ENCODE peak calls at places on chromosomes 1 and 21, in nine cellular contexts. One of them, this sample, is unnamed.

GRCh38 chr1:30887485-30888315 is 20.9 kb downstream of the SDC3 start:
- DNase-seq in tibial artery: no peak
- DNase-seq in MCF 10A: no peak
- DNase-seq in osteocyte: no peak
- DNase-seq in upper lobe of right lung: no peak
- DNase-seq in fibroblast of pulmonary artery: peak
- DNase-seq in NB4: no peak
- DNase-seq in AG04449: no peak
- DNase-seq in ovary: no peak
- DNase-seq in this sample: no peak

GRCh38 chr1:230568008-230568407 is 74.3 kb upstream of the COG2 start:
- DNase-seq in upper lobe of right lung: no peak
- DNase-seq in osteocyte: no peak
- DNase-seq in tibial artery: no peak
- DNase-seq in AG04449: no peak
- DNase-seq in fibroblast of pulmonary artery: peak
- DNase-seq in ovary: no peak
- DNase-seq in NB4: peak
- DNase-seq in MCF 10A: peak
- DNase-seq in this sample: no peak

GRCh38 chr21:31446206-31446900 is 102.3 kb upstream of the TIAM1 start:
- DNase-seq in tibial artery: no peak
- DNase-seq in NB4: peak
- DNase-seq in upper lobe of right lung: no peak
- DNase-seq in ovary: no peak
- DNase-seq in fibroblast of pulmonary artery: no peak
- DNase-seq in osteocyte: no peak
- DNase-seq in MCF 10A: no peak
- DNase-seq in AG04449: no peak
- DNase-seq in this sample: no peak

GRCh38 chr1:30950053-30950452 is 41.5 kb upstream of the SDC3 start:
- DNase-seq in osteocyte: no peak
- DNase-seq in AG04449: no peak
- DNase-seq in NB4: no peak
- DNase-seq in ovary: no peak
- DNase-seq in upper lobe of right lung: no peak
- DNase-seq in tibial artery: no peak
- DNase-seq in MCF 10A: no peak
- DNase-seq in fibroblast of pulmonary artery: no peak
- DNase-seq in this sample: no peak

GRCh38 chr1:6172549-6172948 is 7.6 kb downstream of the CHD5 start:
- DNase-seq in AG04449: no peak
- DNase-seq in NB4: peak
- DNase-seq in tibial artery: no peak
- DNase-seq in fibroblast of pulmonary artery: no peak
- DNase-seq in osteocyte: no peak
- DNase-seq in ovary: no peak
- DNase-seq in MCF 10A: no peak
- DNase-seq in upper lobe of right lung: no peak
- DNase-seq in this sample: peak

GRCh38 chr1:92803140-92803887 is 18.4 kb upstream of the EVI5 start:
- DNase-seq in osteocyte: no peak
- DNase-seq in upper lobe of right lung: no peak
- DNase-seq in NB4: no peak
- DNase-seq in tibial artery: no peak
- DNase-seq in ovary: no peak
- DNase-seq in AG04449: no peak
- DNase-seq in MCF 10A: no peak
- DNase-seq in fibroblast of pulmonary artery: peak
- DNase-seq in this sample: no peak

GRCh38 chr1:107782192-107782845 is 182.7 kb downstream of the VAV3 start:
- DNase-seq in NB4: peak
- DNase-seq in upper lobe of right lung: no peak
- DNase-seq in osteocyte: no peak
- DNase-seq in fibroblast of pulmonary artery: peak
- DNase-seq in ovary: no peak
- DNase-seq in MCF 10A: peak
- DNase-seq in tibial artery: no peak
- DNase-seq in AG04449: peak
- DNase-seq in this sample: no peak

GRCh38 chr1:184974086-184974836 is at the start of gene NIBAN1:
- DNase-seq in upper lobe of right lung: peak
- DNase-seq in fibroblast of pulmonary artery: peak
- DNase-seq in osteocyte: peak
- DNase-seq in AG04449: no peak
- DNase-seq in MCF 10A: peak
- DNase-seq in NB4: peak
- DNase-seq in tibial artery: peak
- DNase-seq in ovary: peak
- DNase-seq in this sample: peak

GRCh38 chr1:198775606-198776005 is 136.8 kb downstream of the PTPRC start:
- DNase-seq in tibial artery: peak
- DNase-seq in MCF 10A: peak
- DNase-seq in NB4: peak
- DNase-seq in osteocyte: no peak
- DNase-seq in upper lobe of right lung: peak
- DNase-seq in ovary: no peak
- DNase-seq in fibroblast of pulmonary artery: peak
- DNase-seq in AG04449: no peak
- DNase-seq in this sample: no peak

GRCh38 chr21:44872568-44873355 is 728 bp downstream of the PTTG1IP start:
- DNase-seq in AG04449: no peak
- DNase-seq in upper lobe of right lung: peak
- DNase-seq in fibroblast of pulmonary artery: peak
- DNase-seq in MCF 10A: peak
- DNase-seq in tibial artery: peak
- DNase-seq in osteocyte: peak
- DNase-seq in ovary: peak
- DNase-seq in NB4: peak
- DNase-seq in this sample: no peak

GRCh38 chr21:31909772-31910470 is 37.1 kb downstream of the HUNK start:
- DNase-seq in upper lobe of right lung: no peak
- DNase-seq in NB4: no peak
- DNase-seq in MCF 10A: no peak
- DNase-seq in fibroblast of pulmonary artery: no peak
- DNase-seq in ovary: no peak
- DNase-seq in AG04449: no peak
- DNase-seq in osteocyte: no peak
- DNase-seq in tibial artery: no peak
- DNase-seq in this sample: no peak

GRCh38 chr1:167409183-167409582 is 109.1 kb downstream of the CD247 start:
- DNase-seq in NB4: peak
- DNase-seq in AG04449: no peak
- DNase-seq in ovary: no peak
- DNase-seq in MCF 10A: peak
- DNase-seq in osteocyte: no peak
- DNase-seq in fibroblast of pulmonary artery: no peak
- DNase-seq in tibial artery: no peak
- DNase-seq in upper lobe of right lung: no peak
- DNase-seq in this sample: no peak

GRCh38 chr21:43816611-43817071 is 27.3 kb downstream of the RRP1 start:
- DNase-seq in MCF 10A: no peak
- DNase-seq in ovary: no peak
- DNase-seq in tibial artery: no peak
- DNase-seq in fibroblast of pulmonary artery: no peak
- DNase-seq in upper lobe of right lung: no peak
- DNase-seq in NB4: no peak
- DNase-seq in osteocyte: no peak
- DNase-seq in AG04449: no peak
- DNase-seq in this sample: no peak
- TF ChIP-seq CTCF in MCF 10A: no peak
- TF ChIP-seq CTCF in ovary: no peak
- TF ChIP-seq CTCF in tibial artery: no peak
- TF ChIP-seq CTCF in fibroblast of pulmonary artery: no peak
- TF ChIP-seq CTCF in upper lobe of right lung: no peak
- TF ChIP-seq CTCF in NB4: peak
- TF ChIP-seq CTCF in osteocyte: no peak
- TF ChIP-seq CTCF in AG04449: no peak
- TF ChIP-seq CTCF in this sample: no peak

GRCh38 chr1:241411776-241412338 is 54.9 kb upstream of the RGS7 start:
- DNase-seq in AG04449: no peak
- DNase-seq in NB4: no peak
- DNase-seq in upper lobe of right lung: no peak
- DNase-seq in fibroblast of pulmonary artery: no peak
- DNase-seq in MCF 10A: no peak
- DNase-seq in tibial artery: no peak
- DNase-seq in ovary: no peak
- DNase-seq in osteocyte: no peak
- DNase-seq in this sample: no peak

GRCh38 chr1:241412646-241413045 is 55.6 kb upstream of the RGS7 start:
- DNase-seq in tibial artery: no peak
- DNase-seq in AG04449: no peak
- DNase-seq in MCF 10A: no peak
- DNase-seq in NB4: no peak
- DNase-seq in upper lobe of right lung: no peak
- DNase-seq in ovary: no peak
- DNase-seq in fibroblast of pulmonary artery: no peak
- DNase-seq in osteocyte: no peak
- DNase-seq in this sample: no peak

GRCh38 chr1:241406421-241406820 is 49.4 kb upstream of the RGS7 start:
- DNase-seq in tibial artery: no peak
- DNase-seq in fibroblast of pulmonary artery: no peak
- DNase-seq in AG04449: no peak
- DNase-seq in osteocyte: no peak
- DNase-seq in upper lobe of right lung: no peak
- DNase-seq in ovary: no peak
- DNase-seq in MCF 10A: no peak
- DNase-seq in NB4: no peak
- DNase-seq in this sample: no peak

GRCh38 chr1:241411056-241411775 is 54.2 kb upstream of the RGS7 start:
- DNase-seq in MCF 10A: peak
- DNase-seq in NB4: no peak
- DNase-seq in osteocyte: no peak
- DNase-seq in ovary: no peak
- DNase-seq in AG04449: peak
- DNase-seq in upper lobe of right lung: no peak
- DNase-seq in tibial artery: no peak
- DNase-seq in fibroblast of pulmonary artery: no peak
- DNase-seq in this sample: no peak

DNA sequence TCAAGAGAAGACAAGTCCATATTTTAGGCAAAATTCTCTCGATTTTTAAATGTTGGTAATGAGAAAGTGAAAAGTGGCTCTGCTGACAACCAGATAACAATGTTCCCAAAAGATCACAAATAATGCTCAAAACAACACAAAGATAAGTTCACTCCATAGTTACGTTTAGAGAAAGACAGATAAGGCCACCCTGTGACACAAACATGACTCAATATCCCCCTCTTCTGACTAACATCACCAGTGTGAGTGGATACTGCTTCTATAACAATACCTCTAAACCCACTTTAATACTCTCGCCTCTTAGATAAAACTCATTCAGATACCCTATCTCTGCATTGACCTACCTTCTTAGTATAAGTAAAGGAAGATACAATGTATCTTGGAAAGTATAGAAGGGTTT is 51.2 kb upstream of the RGS7 start:
- DNase-seq in ovary: no peak
- DNase-seq in tibial artery: no peak
- DNase-seq in NB4: peak
- DNase-seq in upper lobe of right lung: no peak
- DNase-seq in AG04449: no peak
- DNase-seq in MCF 10A: peak
- DNase-seq in fibroblast of pulmonary artery: peak
- DNase-seq in osteocyte: no peak
- DNase-seq in this sample: no peak
- TF ChIP-seq CTCF in ovary: no peak
- TF ChIP-seq CTCF in tibial artery: no peak
- TF ChIP-seq CTCF in NB4: no peak
- TF ChIP-seq CTCF in upper lobe of right lung: no peak
- TF ChIP-seq CTCF in AG04449: no peak
- TF ChIP-seq CTCF in MCF 10A: peak
- TF ChIP-seq CTCF in fibroblast of pulmonary artery: no peak
- TF ChIP-seq CTCF in osteocyte: peak
- TF ChIP-seq CTCF in this sample: no peak

DNA sequence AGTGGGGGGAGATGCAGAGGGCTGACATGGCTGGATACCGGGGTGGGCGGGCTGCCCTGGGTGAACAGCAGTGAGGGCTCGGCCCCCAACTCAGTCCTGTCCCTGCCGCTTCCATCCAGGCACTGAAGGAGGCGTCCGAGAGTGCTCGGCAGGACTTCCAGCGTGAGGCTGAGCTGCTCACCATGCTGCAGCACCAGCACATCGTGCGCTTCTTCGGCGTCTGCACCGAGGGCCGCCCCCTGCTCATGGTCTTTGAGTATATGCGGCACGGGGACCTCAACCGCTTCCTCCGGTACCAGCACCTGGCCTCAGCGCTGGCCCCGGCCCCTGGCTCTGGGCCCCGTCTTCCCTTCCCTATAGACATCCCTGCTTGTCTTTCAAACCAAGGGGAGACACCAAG is 15.6 kb downstream of the NTRK1 start:
- DNase-seq in fibroblast of pulmonary artery: no peak
- DNase-seq in upper lobe of right lung: no peak
- DNase-seq in ovary: no peak
- DNase-seq in tibial artery: no peak
- DNase-seq in osteocyte: no peak
- DNase-seq in MCF 10A: no peak
- DNase-seq in AG04449: no peak
- DNase-seq in NB4: no peak
- DNase-seq in this sample: no peak
- TF ChIP-seq CTCF in fibroblast of pulmonary artery: peak
- TF ChIP-seq CTCF in upper lobe of right lung: no peak
- TF ChIP-seq CTCF in ovary: no peak
- TF ChIP-seq CTCF in tibial artery: no peak
- TF ChIP-seq CTCF in osteocyte: no peak
- TF ChIP-seq CTCF in MCF 10A: no peak
- TF ChIP-seq CTCF in AG04449: peak
- TF ChIP-seq CTCF in NB4: no peak
- TF ChIP-seq CTCF in this sample: no peak

DNA sequence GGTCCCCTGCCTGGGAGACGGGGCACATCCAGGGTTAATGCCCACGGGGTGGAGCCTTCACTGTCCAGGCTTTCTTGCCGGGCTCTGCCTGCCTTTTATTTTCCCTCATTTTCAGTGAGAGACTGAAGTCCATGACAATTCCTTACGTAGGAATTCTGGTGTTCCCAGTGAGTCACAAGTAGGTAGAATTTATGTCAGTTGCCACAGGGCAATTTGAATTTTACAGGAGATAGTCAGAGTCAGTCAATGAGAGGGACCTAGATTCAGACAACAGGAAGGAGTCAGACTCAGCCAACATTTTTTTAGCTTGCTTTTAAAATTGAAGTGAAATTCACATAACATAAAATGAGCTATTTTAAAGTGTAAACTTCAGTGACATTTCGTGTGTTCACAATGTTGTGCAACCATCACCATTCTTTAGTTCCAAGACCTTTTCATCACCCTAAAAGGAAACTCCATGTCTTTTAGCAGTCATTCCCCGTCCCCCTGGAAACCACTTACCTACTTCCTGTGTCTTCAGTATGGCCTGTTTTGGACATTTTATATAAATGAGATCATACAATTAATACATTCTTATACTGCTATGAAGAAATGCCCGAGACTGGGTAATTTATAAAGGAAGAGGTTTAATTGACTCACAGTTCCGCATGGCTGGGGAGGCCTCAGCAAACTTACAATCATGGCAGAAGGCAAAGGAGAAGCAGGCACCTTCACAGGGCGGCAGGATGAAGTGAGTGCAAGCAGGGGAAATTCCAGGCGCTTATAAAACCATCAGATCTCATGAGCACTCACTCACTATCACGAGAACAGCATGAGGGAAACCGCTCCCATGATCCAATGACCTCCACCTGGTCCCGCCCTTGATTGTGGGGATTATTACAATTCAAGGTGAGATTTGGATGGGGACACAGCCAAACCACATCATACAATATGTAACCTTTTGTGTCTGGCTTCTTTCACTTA is 14.6 kb downstream of the AJAP1 start:
- DNase-seq in NB4: no peak
- DNase-seq in AG04449: no peak
- DNase-seq in fibroblast of pulmonary artery: no peak
- DNase-seq in upper lobe of right lung: no peak
- DNase-seq in osteocyte: no peak
- DNase-seq in MCF 10A: peak
- DNase-seq in ovary: no peak
- DNase-seq in tibial artery: no peak
- DNase-seq in this sample: no peak
- TF ChIP-seq CTCF in NB4: no peak
- TF ChIP-seq CTCF in AG04449: no peak
- TF ChIP-seq CTCF in fibroblast of pulmonary artery: no peak
- TF ChIP-seq CTCF in upper lobe of right lung: no peak
- TF ChIP-seq CTCF in osteocyte: no peak
- TF ChIP-seq CTCF in MCF 10A: no peak
- TF ChIP-seq CTCF in ovary: no peak
- TF ChIP-seq CTCF in tibial artery: no peak
- TF ChIP-seq CTCF in this sample: no peak

This sample was measured in CD14-positive monocyte.